ENCODE peak calls at places on chromosome 17, in six cellular contexts. One of them, this sample, is unnamed.

GRCh38 chr17:10313037-10313672 is 59.7 kb downstream of the MYH13 start:
- DNase-seq in HepG2: no peak
- DNase-seq in K562: no peak
- DNase-seq in GM12878: no peak
- DNase-seq in GM12892: no peak
- DNase-seq in H1: peak
- DNase-seq in this sample: no peak

GRCh38 chr17:17090642-17091103 is 48.4 kb downstream of the MPRIP start:
- DNase-seq in GM12892: no peak
- DNase-seq in GM12878: no peak
- DNase-seq in K562: no peak
- DNase-seq in HepG2: no peak
- DNase-seq in H1: no peak
- DNase-seq in this sample: no peak

GRCh38 chr17:15371731-15372130 is 30.3 kb upstream of the TEKT3 start:
- DNase-seq in GM12892: no peak
- DNase-seq in K562: no peak
- DNase-seq in H1: no peak
- DNase-seq in HepG2: no peak
- DNase-seq in GM12878: no peak
- DNase-seq in this sample: no peak

GRCh38 chr17:61399131-61400057 is at the start of gene TBX2:
- DNase-seq in HepG2: peak
- DNase-seq in GM12892: no peak
- DNase-seq in H1: peak
- DNase-seq in K562: no peak
- DNase-seq in GM12878: no peak
- DNase-seq in this sample: no peak

GRCh38 chr17:37541880-37542675 is 52.4 kb downstream of the DUSP14 start:
- DNase-seq in K562: no peak
- DNase-seq in H1: no peak
- DNase-seq in HepG2: no peak
- DNase-seq in GM12892: no peak
- DNase-seq in GM12878: no peak
- DNase-seq in this sample: no peak

GRCh38 chr17:3557768-3558583 is at the start of gene TRPV3:
- DNase-seq in K562: peak
- DNase-seq in GM12878: peak
- DNase-seq in HepG2: no peak
- DNase-seq in H1: no peak
- DNase-seq in GM12892: peak
- DNase-seq in this sample: peak

GRCh38 chr17:28907709-28908475 is 5.0 kb upstream of the DHRS13 start:
- DNase-seq in GM12892: no peak
- DNase-seq in GM12878: no peak
- DNase-seq in H1: no peak
- DNase-seq in K562: peak
- DNase-seq in HepG2: peak
- DNase-seq in this sample: no peak

GRCh38 chr17:81865358-81865732 is 5.0 kb upstream of the P4HB start:
- DNase-seq in GM12892: no peak
- DNase-seq in GM12878: no peak
- DNase-seq in K562: no peak
- DNase-seq in HepG2: no peak
- DNase-seq in H1: no peak
- DNase-seq in this sample: no peak

GRCh38 chr17:43453331-43453812 is 30.4 kb upstream of the DHX8 start:
- DNase-seq in GM12892: no peak
- DNase-seq in GM12878: no peak
- DNase-seq in HepG2: no peak
- DNase-seq in K562: no peak
- DNase-seq in H1: no peak
- DNase-seq in this sample: no peak

GRCh38 chr17:82668631-82669099 is 20.4 kb upstream of the WDR45B start:
- DNase-seq in GM12892: peak
- DNase-seq in K562: peak
- DNase-seq in H1: peak
- DNase-seq in GM12878: no peak
- DNase-seq in HepG2: peak
- DNase-seq in this sample: peak

GRCh38 chr17:57319806-57320205 is 63.5 kb downstream of the MSI2 start:
- DNase-seq in GM12892: no peak
- DNase-seq in GM12878: no peak
- DNase-seq in K562: no peak
- DNase-seq in H1: no peak
- DNase-seq in HepG2: no peak
- DNase-seq in this sample: no peak

GRCh38 chr17:62692721-62693431 is 65.4 kb downstream of the MRC2 start:
- DNase-seq in K562: peak
- DNase-seq in H1: peak
- DNase-seq in GM12878: no peak
- DNase-seq in HepG2: peak
- DNase-seq in GM12892: no peak
- DNase-seq in this sample: no peak

GRCh38 chr17:43601280-43602050 is 55.3 kb upstream of the ETV4 start:
- DNase-seq in HepG2: no peak
- DNase-seq in H1: no peak
- DNase-seq in GM12878: no peak
- DNase-seq in GM12892: no peak
- DNase-seq in K562: no peak
- DNase-seq in this sample: no peak

GRCh38 chr17:39231091-39231561 is 5.4 kb upstream of the STAC2 start:
- DNase-seq in GM12892: peak
- DNase-seq in GM12878: no peak
- DNase-seq in H1: no peak
- DNase-seq in HepG2: no peak
- DNase-seq in K562: no peak
- DNase-seq in this sample: no peak

GRCh38 chr17:5254903-5255521 is 20.4 kb upstream of the SCIMP start:
- DNase-seq in H1: no peak
- DNase-seq in K562: no peak
- DNase-seq in HepG2: no peak
- DNase-seq in GM12892: no peak
- DNase-seq in GM12878: no peak
- DNase-seq in this sample: no peak

GRCh38 chr17:39152134-39152884 is 872 bp upstream of the PLXDC1 start:
- DNase-seq in H1: peak
- DNase-seq in K562: no peak
- DNase-seq in HepG2: no peak
- DNase-seq in GM12892: no peak
- DNase-seq in GM12878: no peak
- DNase-seq in this sample: no peak

GRCh38 chr17:82018152-82019041 is 4.3 kb downstream of the CENPX start:
- DNase-seq in H1: no peak
- DNase-seq in GM12892: no peak
- DNase-seq in HepG2: no peak
- DNase-seq in K562: peak
- DNase-seq in GM12878: no peak
- DNase-seq in this sample: no peak

GRCh38 chr17:7021993-7022778 is 664 bp upstream of the BCL6B start:
- DNase-seq in H1: peak
- DNase-seq in HepG2: no peak
- DNase-seq in GM12878: no peak
- DNase-seq in K562: peak
- DNase-seq in GM12892: peak
- DNase-seq in this sample: peak

GRCh38 chr17:79464310-79465010 is 146.4 kb downstream of the RBFOX3 start:
- DNase-seq in H1: no peak
- DNase-seq in HepG2: no peak
- DNase-seq in GM12878: no peak
- DNase-seq in GM12892: no peak
- DNase-seq in K562: no peak
- DNase-seq in this sample: no peak

DNA sequence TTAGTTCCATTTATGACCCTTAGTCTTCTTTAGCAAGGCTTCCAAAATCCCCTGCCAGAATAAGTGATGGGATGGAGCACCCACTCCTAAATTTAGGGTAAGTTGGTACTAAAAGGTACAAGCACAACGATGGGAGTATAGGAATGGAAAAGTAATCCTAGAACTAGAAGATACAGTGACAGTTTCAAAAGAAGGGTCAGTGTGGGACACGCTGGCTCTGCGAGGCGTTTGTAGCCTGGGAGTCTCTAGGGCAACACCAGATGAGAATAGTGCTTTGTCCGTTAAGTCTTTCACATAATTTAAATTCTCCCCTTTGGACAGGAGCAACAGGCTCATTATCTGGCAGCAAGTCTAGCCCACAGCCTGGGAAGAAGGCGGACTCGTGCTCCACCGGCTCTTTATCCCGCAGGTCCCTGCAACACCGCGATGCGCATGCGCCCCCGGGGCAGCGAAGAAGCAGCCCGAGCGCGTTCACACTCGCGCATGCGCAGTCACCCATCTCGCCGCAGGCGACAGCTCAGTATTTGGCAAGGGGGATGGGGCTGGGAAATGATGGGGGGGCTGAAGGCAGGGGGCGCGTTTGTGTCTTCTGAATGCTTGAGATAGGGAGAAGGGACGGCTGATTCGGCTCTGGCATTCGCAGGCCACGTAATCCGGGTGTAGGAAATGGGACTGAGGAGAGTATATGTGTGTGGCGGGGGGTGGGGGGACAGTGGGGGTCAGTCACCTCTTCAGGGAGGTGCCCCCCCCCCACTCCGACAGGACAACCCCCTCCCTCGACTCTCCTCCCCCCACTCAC is 564 bp downstream of the SPOP start:
- DNase-seq in K562: peak
- DNase-seq in GM12878: peak
- DNase-seq in HepG2: peak
- DNase-seq in GM12892: peak
- DNase-seq in H1: peak
- DNase-seq in this sample: peak
- TF ChIP-seq POLR2A in K562: peak
- TF ChIP-seq POLR2A in GM12878: peak
- TF ChIP-seq POLR2A in HepG2: peak
- TF ChIP-seq POLR2A in GM12892: peak
- TF ChIP-seq POLR2A in H1: peak
- TF ChIP-seq POLR2A in this sample: no peak

GRCh38 chr17:46056800-46057304 is 57.8 kb downstream of the STH start:
- DNase-seq in GM12878: no peak
- DNase-seq in HepG2: no peak
- DNase-seq in K562: no peak
- DNase-seq in H1: no peak
- DNase-seq in GM12892: no peak
- DNase-seq in this sample: no peak
- TF ChIP-seq TAF1 in GM12878: no peak
- TF ChIP-seq TAF1 in HepG2: no peak
- TF ChIP-seq TAF1 in K562: no peak
- TF ChIP-seq TAF1 in H1: no peak
- TF ChIP-seq TAF1 in GM12892: no peak
- TF ChIP-seq TAF1 in this sample: no peak

DNA sequence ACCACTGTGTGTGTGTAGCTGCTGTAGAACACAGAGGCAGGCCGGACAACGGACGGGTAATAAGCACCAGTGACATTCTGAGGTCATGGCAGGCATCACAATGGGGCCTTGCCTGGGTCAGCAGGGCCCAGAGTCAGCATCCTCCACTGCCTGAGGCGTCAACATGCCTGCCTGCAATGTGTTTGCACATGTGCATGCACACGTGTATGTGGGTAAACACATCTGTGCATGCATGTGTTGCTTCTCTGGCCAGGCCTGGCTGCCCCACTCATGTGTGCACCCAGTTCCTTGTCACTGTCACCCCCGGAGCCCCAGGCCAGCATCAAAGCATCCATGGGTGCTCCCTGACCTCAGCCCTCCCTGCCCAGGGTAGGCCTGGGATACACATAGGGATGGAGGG is 43.3 kb downstream of the LGALS9 start:
- DNase-seq in H1: peak
- DNase-seq in GM12892: no peak
- DNase-seq in GM12878: no peak
- DNase-seq in HepG2: no peak
- DNase-seq in K562: no peak
- DNase-seq in this sample: no peak
- TF ChIP-seq POLR2A in H1: no peak
- TF ChIP-seq POLR2A in GM12892: no peak
- TF ChIP-seq POLR2A in GM12878: no peak
- TF ChIP-seq POLR2A in HepG2: no peak
- TF ChIP-seq POLR2A in K562: no peak
- TF ChIP-seq POLR2A in this sample: no peak

DNA sequence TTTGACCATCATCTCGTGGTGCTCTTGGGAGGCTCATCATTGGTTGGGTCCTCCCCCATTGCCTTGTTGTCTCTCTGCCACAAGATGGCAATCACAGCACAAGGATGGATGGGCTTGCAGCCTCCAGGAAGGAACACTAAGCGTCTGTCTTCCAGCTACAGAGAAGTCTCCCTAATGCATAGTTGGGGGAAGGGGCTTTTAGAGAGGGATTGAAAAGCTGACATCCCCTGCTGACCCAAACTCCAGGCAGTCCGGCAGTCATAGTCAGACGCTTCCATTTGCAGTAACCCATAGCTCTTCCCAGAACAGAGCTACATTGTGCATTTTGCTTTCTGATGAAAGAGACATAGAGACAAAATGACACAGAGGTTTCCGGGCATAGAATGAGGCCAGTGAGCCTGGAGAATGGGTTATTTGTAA is 111.4 kb downstream of the UTP18 start:
- DNase-seq in GM12892: no peak
- DNase-seq in H1: peak
- DNase-seq in HepG2: peak
- DNase-seq in GM12878: peak
- DNase-seq in K562: peak
- DNase-seq in this sample: peak
- TF ChIP-seq TAF1 in GM12892: no peak
- TF ChIP-seq TAF1 in H1: no peak
- TF ChIP-seq TAF1 in HepG2: no peak
- TF ChIP-seq TAF1 in GM12878: no peak
- TF ChIP-seq TAF1 in K562: no peak
- TF ChIP-seq TAF1 in this sample: no peak

This sample was measured in GM12891.